ENCODE peak calls at places on chromosomes 3 and 15, in ten cellular contexts. K is bronchial epithelial cell, W is hepatocyte, N is activated B cell treated with CpG ODN at 0.5 μM for 24 hours, X is GM13976, U is HL-60, Y is OCI-LY7, G is AG09309, R is stomach, D is coronary artery. Z is an unnamed sample.

GRCh38 chr3:52915245-52915772 is 18.0 kb upstream of the STIMATE start:
- DNase-seq in U (no peak), W (no peak), Y (no peak), K (no peak), R (no peak), D (no peak), G (no peak), N (no peak), X (no peak), Z (no peak)

GRCh38 chr3:67386446-67386845 is 268.0 kb downstream of the SUCLG2 start:
- DNase-seq in D (no peak), K (peak), R (no peak), U (no peak), N (no peak), W (no peak), X (no peak), Y (no peak), G (no peak), Z (no peak)

GRCh38 chr3:154795582-154795981 is 284.5 kb upstream of the MME start:
- DNase-seq in G (peak), N (no peak), R (no peak), K (peak), W (peak), U (no peak), D (no peak), Y (no peak), X (no peak), Z (no peak)

GRCh38 chr15:73956276-73957086 is 30.2 kb downstream of the LOXL1 start:
- DNase-seq in G (peak), Y (no peak), N (no peak), X (no peak), K (peak), R (peak), U (peak), W (peak), D (peak), Z (no peak)

GRCh38 chr15:45499426-45499825 is 23.1 kb downstream of the SLC30A4 start:
- DNase-seq in W (no peak), R (no peak), Y (no peak), N (no peak), X (no peak), G (no peak), D (no peak), U (no peak), K (peak), Z (no peak)

GRCh38 chr3:175941352-175941751 is 1082.2 kb downstream of the NAALADL2 start:
- DNase-seq in R (no peak), W (peak), D (no peak), U (no peak), N (no peak), Y (peak), K (peak), X (peak), G (no peak), Z (no peak)

GRCh38 chr3:146125946-146126345 is 35.0 kb downstream of the PLOD2 start:
- DNase-seq in G (peak), K (peak), X (no peak), W (peak), D (no peak), N (no peak), R (no peak), U (no peak), Y (no peak), Z (no peak)

GRCh38 chr3:132593950-132594328 is 3.1 kb upstream of the ACKR4 start:
- DNase-seq in X (no peak), U (no peak), K (peak), Y (no peak), R (no peak), D (no peak), N (no peak), W (no peak), G (no peak), Z (no peak)

GRCh38 chr3:73719413-73719831 is 94.7 kb upstream of the PDZRN3 start:
- DNase-seq in K (no peak), W (peak), U (no peak), X (no peak), D (no peak), G (no peak), N (no peak), Y (no peak), R (no peak), Z (no peak)

GRCh38 chr3:36989000-36989399 is 3.9 kb downstream of the EPM2AIP1 start:
- DNase-seq in D (no peak), X (no peak), Y (no peak), K (no peak), G (no peak), W (no peak), U (peak), R (no peak), N (no peak), Z (no peak)

GRCh38 chr3:142724682-142725351 is 983 bp downstream of the TRPC1 start:
- DNase-seq in X (peak), K (peak), R (no peak), N (peak), D (peak), Y (no peak), W (peak), G (no peak), U (no peak), Z (peak)

GRCh38 chr3:4886448-4886847 is 92.8 kb upstream of the BHLHE40 start:
- DNase-seq in D (no peak), N (no peak), Y (no peak), W (no peak), U (no peak), X (no peak), R (no peak), K (no peak), G (no peak), Z (no peak)

GRCh38 chr3:4884901-4885300 is 94.3 kb upstream of the BHLHE40 start:
- DNase-seq in K (no peak), N (no peak), R (no peak), U (no peak), G (no peak), Y (no peak), D (no peak), W (no peak), X (no peak), Z (no peak)

GRCh38 chr3:4883011-4883410 is 96.2 kb upstream of the BHLHE40 start:
- DNase-seq in D (no peak), R (no peak), G (no peak), Y (no peak), X (no peak), N (no peak), K (no peak), W (no peak), U (no peak), Z (no peak)

GRCh38 chr3:4887177-4887576 is 92.1 kb upstream of the BHLHE40 start:
- DNase-seq in N (no peak), X (no peak), W (no peak), K (peak), D (no peak), U (no peak), G (no peak), Y (no peak), R (no peak), Z (no peak)

DNA sequence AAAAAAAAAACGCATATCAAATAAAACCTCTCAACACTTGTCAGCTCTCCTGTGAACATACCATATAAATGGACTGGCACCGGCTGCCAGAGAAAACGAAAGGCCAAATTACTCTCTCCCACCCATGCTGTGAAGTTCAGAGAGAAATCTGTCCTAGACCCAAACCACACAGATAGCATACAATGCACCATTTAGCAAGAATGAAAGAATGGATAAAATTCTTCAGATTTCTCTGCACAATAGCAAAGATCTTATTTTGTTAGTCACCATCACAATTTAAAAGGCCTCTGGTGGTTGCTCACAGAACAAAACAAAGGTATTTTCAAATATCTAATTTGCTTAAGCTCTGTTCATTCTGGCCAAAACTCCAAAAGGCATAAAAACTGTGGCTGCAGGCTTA is 93.9 kb upstream of the BHLHE40 start:
- DNase-seq in K (no peak), G (no peak), D (no peak), X (no peak), R (no peak), N (no peak), Y (no peak), U (no peak), W (no peak), Z (no peak)
- TF ChIP-seq CTCF in K (no peak), G (no peak), D (no peak), X (no peak), R (no peak), N (no peak), Y (no peak), U (no peak), W (no peak), Z (no peak)

GRCh38 chr3:58640700-58641372 is 25.7 kb downstream of the FAM3D start:
- DNase-seq in N (peak), D (no peak), Y (peak), K (peak), W (peak), G (peak), R (peak), X (peak), U (peak), Z (peak)
- TF ChIP-seq CTCF in N (peak), D (peak), Y (peak), K (peak), W (peak), G (peak), R (peak), X (peak), U (peak), Z (peak)

GRCh38 chr15:79447060-79447459 is 14.9 kb downstream of the MINAR1 start:
- DNase-seq in G (no peak), W (no peak), N (no peak), U (no peak), D (no peak), Y (no peak), R (no peak), X (no peak), K (no peak), Z (no peak)

GRCh38 chr15:79453446-79453845 is 21.3 kb downstream of the MINAR1 start:
- DNase-seq in G (no peak), K (no peak), R (no peak), X (no peak), D (no peak), W (no peak), Y (peak), U (no peak), N (no peak), Z (no peak)

GRCh38 chr15:79452244-79453051 is 20.3 kb downstream of the MINAR1 start:
- DNase-seq in X (no peak), D (no peak), Y (no peak), W (no peak), U (no peak), N (no peak), G (no peak), K (no peak), R (no peak), Z (no peak)

GRCh38 chr15:79451361-79451999 is 19.3 kb downstream of the MINAR1 start:
- DNase-seq in W (no peak), D (no peak), K (no peak), R (no peak), U (no peak), X (no peak), G (no peak), Y (no peak), N (no peak), Z (no peak)

DNA sequence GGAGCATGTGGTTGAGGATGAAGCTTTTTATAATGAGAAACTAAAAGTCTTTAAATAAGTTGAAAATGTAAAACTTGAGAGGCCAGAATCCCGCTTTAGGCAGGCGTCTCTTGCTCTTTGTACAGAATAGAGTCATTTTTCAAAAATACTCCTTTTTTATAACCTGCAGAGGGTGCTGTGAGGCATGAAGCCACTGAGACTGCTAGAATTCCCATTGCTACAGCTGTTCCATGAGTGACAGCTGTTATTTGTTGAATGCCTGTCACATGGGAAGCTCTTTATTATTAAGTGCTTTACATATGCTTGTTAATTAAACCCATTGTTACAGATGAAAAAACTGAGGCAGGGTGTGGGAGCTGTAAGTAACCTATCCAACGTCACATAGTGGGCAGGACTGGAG is 18.5 kb downstream of the MINAR1 start:
- DNase-seq in R (no peak), Y (peak), W (no peak), G (no peak), U (no peak), N (no peak), D (no peak), X (no peak), K (no peak), Z (no peak)
- TF ChIP-seq CTCF in R (no peak), Y (peak), W (peak), G (peak), U (no peak), N (no peak), D (no peak), X (no peak), K (peak), Z (no peak)

GRCh38 chr3:11607816-11608215 is 35.9 kb downstream of the VGLL4 start:
- DNase-seq in X (no peak), U (no peak), N (no peak), R (no peak), W (no peak), K (peak), G (no peak), D (no peak), Y (no peak), Z (no peak)
- TF ChIP-seq CTCF in X (no peak), U (no peak), N (no peak), R (no peak), W (no peak), K (no peak), G (no peak), D (no peak), Y (no peak), Z (no peak)

GRCh38 chr15:40936709-40937666 is 7.8 kb downstream of the DLL4 start:
- DNase-seq in W (no peak), G (no peak), N (no peak), K (peak), R (no peak), D (no peak), X (no peak), Y (peak), U (no peak), Z (no peak)
- TF ChIP-seq CTCF in W (no peak), G (no peak), N (no peak), K (no peak), R (no peak), D (no peak), X (peak), Y (peak), U (no peak), Z (no peak)

Z was measured in mesothelial cell of epicardium.